ENCODE peak calls at places on chromosomes 13 and 19, in nine cellular contexts. P, U, N, Y, L, J, R, A and D are unnamed samples.

GRCh38 chr19:17127671-17128070 is 52.1 kb downstream of the MYO9B start:
- DNase-seq in L (no peak), Y (no peak), U (no peak), J (no peak), A (no peak), R (no peak), P (no peak), N (no peak), D (no peak)

GRCh38 chr19:44661904-44662303 is 9.4 kb upstream of the CEACAM19 start:
- DNase-seq in Y (no peak), P (no peak), U (no peak), A (no peak), R (no peak), N (no peak), L (no peak), J (no peak), D (no peak)

GRCh38 chr19:33394723-33395560 is 21.4 kb downstream of the CEBPG start:
- DNase-seq in P (no peak), U (no peak), Y (no peak), J (no peak), L (no peak), N (no peak), A (no peak), R (no peak), D (no peak)

GRCh38 chr19:5996598-5997320 is 18.8 kb upstream of the RANBP3 start:
- DNase-seq in A (no peak), P (no peak), J (no peak), L (no peak), Y (no peak), N (no peak), U (no peak), R (no peak), D (no peak)

GRCh38 chr13:45015300-45015699 is 26.0 kb downstream of the GPALPP1 start:
- DNase-seq in R (no peak), U (no peak), A (peak; percentile 6), L (no peak), J (peak; percentile 12), P (no peak), Y (no peak), N (no peak), D (peak; percentile 5)

GRCh38 chr13:113918580-113918979 is 54.7 kb upstream of the GAS6 start:
- DNase-seq in P (no peak), N (no peak), Y (peak; percentile 38), J (no peak), U (no peak), A (no peak), L (no peak), R (no peak), D (no peak)

GRCh38 chr19:44741841-44742352 is 6.6 kb upstream of the BCL3 start:
- DNase-seq in A (peak; percentile 98), J (peak; percentile 99), U (no peak), P (peak; percentile 72), L (peak; percentile 99), Y (peak; percentile 99), R (peak; percentile 99), N (peak; percentile 98), D (peak; percentile 99)

GRCh38 chr19:41352609-41353465 is 885 bp downstream of the TGFB1 start:
- DNase-seq in L (no peak), U (peak; percentile 88), Y (peak; percentile 83), A (peak; percentile 49), N (no peak), R (peak; percentile 89), J (peak; percentile 38), P (peak; percentile 89), D (no peak)

DNA sequence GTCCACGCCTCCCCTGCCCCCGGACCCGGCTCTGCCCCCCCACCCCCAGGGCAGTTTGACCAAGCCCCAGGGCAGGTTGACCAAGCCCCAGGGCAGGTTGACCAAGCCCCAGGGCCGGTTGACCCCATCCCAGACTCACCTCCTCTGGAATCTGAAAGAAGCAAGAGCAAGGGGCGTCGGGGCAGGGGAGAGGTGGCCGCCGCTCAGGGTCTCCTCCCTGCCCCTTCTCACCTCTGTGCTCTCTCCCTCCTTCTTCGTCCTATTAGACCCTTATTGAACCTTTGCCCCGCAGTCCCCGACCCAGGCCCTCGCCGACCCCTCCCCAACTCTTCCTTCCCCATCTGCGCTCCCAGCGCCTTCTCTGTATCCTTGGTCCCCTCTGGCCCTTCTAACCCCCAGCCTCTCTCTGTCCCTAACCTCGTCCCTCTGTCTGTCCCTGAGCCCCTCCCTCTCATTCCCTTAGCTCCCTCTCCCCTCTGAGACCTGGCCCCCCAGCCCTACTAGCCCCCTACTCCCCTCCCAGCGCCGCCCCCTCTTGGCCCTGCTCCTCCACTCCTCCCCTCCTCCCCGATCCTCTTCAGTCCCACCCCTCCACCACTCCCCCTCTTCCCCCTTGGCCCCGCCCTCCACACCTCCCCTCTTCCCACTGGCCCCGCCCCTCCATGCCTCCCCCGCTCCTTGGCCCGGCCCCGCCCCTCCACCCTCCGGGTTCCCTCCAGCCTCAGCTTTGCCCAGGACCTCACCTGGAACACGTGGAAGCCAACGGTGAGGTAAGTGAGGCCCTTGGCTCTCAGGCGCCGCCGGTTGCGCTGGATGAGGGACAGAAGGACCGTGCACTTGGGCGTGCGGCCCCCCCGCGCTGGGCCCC is 7.6 kb downstream of the CAPN12 start:
- DNase-seq in N (no peak), R (peak; percentile 88), P (peak; percentile 95), U (peak; percentile 52), A (peak; percentile 65), Y (no peak), L (no peak), J (peak; percentile 52), D (peak; percentile 24)
- H3K4me3 ChIP-seq in N (peak overlapping the region; percentile 37), R (no peak overlapping the region), P (peak overlapping the region; percentile 71), U (peak overlapping the region; percentile 52), A (peak overlapping the region; percentile 52), Y (peak overlapping the region; percentile 63), L (no peak overlapping the region), J (peak overlapping the region; percentile 34), D (peak overlapping the region; percentile 46)

DNA sequence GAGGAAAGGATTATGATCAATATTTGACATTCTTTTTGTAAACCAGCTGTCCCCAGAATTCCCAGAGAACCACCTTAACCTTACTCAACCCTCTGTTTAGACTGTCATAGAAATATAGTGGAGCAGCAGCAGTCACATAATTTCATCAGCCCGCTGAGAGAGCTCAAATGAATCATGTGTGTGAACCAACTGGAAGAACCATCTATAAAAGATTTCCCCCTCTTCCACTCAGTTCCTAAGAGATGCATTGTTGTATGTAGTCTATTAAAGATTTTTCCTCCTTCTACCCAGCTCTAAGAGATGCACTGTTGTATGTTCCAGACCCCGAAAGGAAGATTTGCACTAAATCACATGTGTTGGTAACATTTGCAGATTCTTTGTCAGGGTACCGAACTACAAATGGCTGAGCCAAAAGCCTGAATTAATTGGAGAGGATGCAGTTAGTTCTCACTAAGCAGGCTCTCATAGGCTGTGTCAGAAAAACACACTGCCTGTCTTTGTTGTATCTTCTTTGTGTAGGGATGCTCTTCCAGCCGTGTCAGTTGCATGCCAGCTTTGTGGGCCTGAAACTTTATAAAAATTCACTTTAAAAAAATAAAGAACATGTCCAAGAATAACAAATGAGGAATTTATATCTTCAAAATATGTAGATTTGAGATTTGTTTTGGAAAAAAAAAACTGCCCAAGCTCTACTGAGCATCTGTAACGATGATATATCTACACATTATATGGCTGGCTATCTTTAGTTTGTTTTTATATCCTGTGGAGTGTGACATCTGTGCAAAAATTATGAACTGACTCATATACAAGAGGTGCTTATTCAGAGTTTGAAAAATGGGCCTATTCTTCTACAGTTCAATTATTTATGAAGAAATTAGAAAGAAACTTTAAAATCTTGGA is 223.2 kb downstream of the MZT1 start:
- DNase-seq in R (no peak), L (no peak), A (no peak), Y (no peak), J (no peak), U (no peak), N (no peak), P (no peak), D (no peak)
- H3K4me3 ChIP-seq in R (no peak overlapping the region), L (no peak overlapping the region), A (no peak overlapping the region), Y (no peak overlapping the region), J (no peak overlapping the region), U (no peak overlapping the region), N (no peak overlapping the region), P (no peak overlapping the region), D (no peak overlapping the region)

DNA sequence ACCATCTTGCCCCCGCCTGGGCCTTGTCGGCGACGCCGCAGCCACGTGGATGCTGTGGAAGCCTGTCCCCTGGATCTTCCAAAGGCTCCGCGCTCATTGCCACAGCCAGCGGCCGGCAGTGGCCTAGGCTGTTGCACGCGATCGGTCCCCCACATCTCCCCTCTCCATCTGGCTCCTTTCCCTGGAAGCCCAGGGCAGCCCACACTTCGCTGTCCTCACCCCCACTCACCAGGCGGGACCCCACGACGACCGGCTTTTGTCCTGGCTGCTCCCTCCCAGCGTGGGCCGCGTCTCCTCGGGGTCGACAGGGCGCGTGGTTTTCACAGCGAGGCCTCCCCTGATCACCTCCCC is 599 bp upstream of the TEX30 start:
- DNase-seq in U (no peak), N (no peak), P (no peak), L (no peak), R (no peak), Y (peak; percentile 64), J (no peak), A (no peak), D (no peak)
- H3K4me3 ChIP-seq in U (peak overlapping the region; percentile 76), N (peak overlapping the region; percentile 93), P (peak overlapping the region; percentile 88), L (peak overlapping the region; percentile 80), R (peak overlapping the region; percentile 66), Y (peak overlapping the region; percentile 84), J (peak overlapping the region; percentile 66), A (peak overlapping the region; percentile 92), D (peak overlapping the region; percentile 87)

GRCh38 chr19:35742121-35742724 is at the start of gene IGFLR1:
- DNase-seq in P (no peak), R (no peak), J (no peak), Y (no peak), L (no peak), N (no peak), A (no peak), U (peak; percentile 75), D (no peak)
- H3K4me3 ChIP-seq in P (peak within 1 kb of the TSS; percentile 87), R (no peak within 1 kb of the TSS), J (no peak within 1 kb of the TSS), Y (peak within 1 kb of the TSS; percentile 70), L (peak within 1 kb of the TSS; percentile 53), N (no peak within 1 kb of the TSS), A (no peak within 1 kb of the TSS), U (peak within 1 kb of the TSS; percentile 74), D (peak within 1 kb of the TSS; percentile 64)